ENCODE peak calls at places on chromosome 11, in eight cellular contexts. One of them, this sample, is unnamed.
A peak's percentile ranks its signal among the peaks of the same experiment; 100 is the strongest.

GRCh38 chr11:115659061-115659963 is 155.1 kb upstream of the CADM1 start:
- DNase-seq in PC-3: no peak
- DNase-seq in neural progenitor cell: peak; percentile 67
- DNase-seq in HCT116: no peak
- DNase-seq in cardiac muscle cell: peak; percentile 61
- DNase-seq in kidney: no peak
- DNase-seq in OCI-LY7: no peak
- DNase-seq in thoracic aorta: no peak
- DNase-seq in this sample: no peak

GRCh38 chr11:121459413-121460041 is 6.8 kb upstream of the SORL1-AS1 start:
- DNase-seq in kidney: no peak
- DNase-seq in OCI-LY7: no peak
- DNase-seq in cardiac muscle cell: no peak
- DNase-seq in neural progenitor cell: no peak
- DNase-seq in PC-3: no peak
- DNase-seq in thoracic aorta: no peak
- DNase-seq in HCT116: no peak
- DNase-seq in this sample: no peak

GRCh38 chr11:129864811-129865210 is 30.6 kb downstream of the NFRKB start:
- DNase-seq in kidney: no peak
- DNase-seq in cardiac muscle cell: no peak
- DNase-seq in OCI-LY7: no peak
- DNase-seq in HCT116: no peak
- DNase-seq in thoracic aorta: no peak
- DNase-seq in PC-3: no peak
- DNase-seq in neural progenitor cell: no peak
- DNase-seq in this sample: no peak

GRCh38 chr11:44387825-44388224 is 77.9 kb upstream of the ALX4 start:
- DNase-seq in OCI-LY7: no peak
- DNase-seq in neural progenitor cell: no peak
- DNase-seq in HCT116: no peak
- DNase-seq in PC-3: no peak
- DNase-seq in kidney: no peak
- DNase-seq in thoracic aorta: no peak
- DNase-seq in cardiac muscle cell: no peak
- DNase-seq in this sample: no peak

GRCh38 chr11:60069471-60069870 is 13.0 kb downstream of the MS4A3 start:
- DNase-seq in kidney: no peak
- DNase-seq in neural progenitor cell: no peak
- DNase-seq in HCT116: no peak
- DNase-seq in OCI-LY7: no peak
- DNase-seq in cardiac muscle cell: no peak
- DNase-seq in thoracic aorta: no peak
- DNase-seq in PC-3: no peak
- DNase-seq in this sample: no peak

GRCh38 chr11:3380706-3381570 is 2.0 kb upstream of the ZNF195 start:
- DNase-seq in cardiac muscle cell: peak; percentile 79
- DNase-seq in OCI-LY7: no peak
- DNase-seq in HCT116: no peak
- DNase-seq in PC-3: no peak
- DNase-seq in kidney: no peak
- DNase-seq in neural progenitor cell: peak; percentile 71
- DNase-seq in thoracic aorta: no peak
- DNase-seq in this sample: no peak

GRCh38 chr11:27331984-27332383 is 31.0 kb downstream of the CCDC34 start:
- DNase-seq in HCT116: no peak
- DNase-seq in thoracic aorta: no peak
- DNase-seq in OCI-LY7: no peak
- DNase-seq in kidney: no peak
- DNase-seq in PC-3: no peak
- DNase-seq in neural progenitor cell: no peak
- DNase-seq in cardiac muscle cell: no peak
- DNase-seq in this sample: no peak

GRCh38 chr11:26247340-26247739 is 84.6 kb upstream of the ANO3 start:
- DNase-seq in neural progenitor cell: no peak
- DNase-seq in HCT116: no peak
- DNase-seq in thoracic aorta: no peak
- DNase-seq in cardiac muscle cell: no peak
- DNase-seq in kidney: no peak
- DNase-seq in PC-3: peak; percentile 26
- DNase-seq in OCI-LY7: no peak
- DNase-seq in this sample: no peak

GRCh38 chr11:77457340-77457739 is 16.6 kb downstream of the PAK1 start:
- DNase-seq in kidney: no peak
- DNase-seq in PC-3: no peak
- DNase-seq in cardiac muscle cell: no peak
- DNase-seq in HCT116: no peak
- DNase-seq in neural progenitor cell: peak; percentile 66
- DNase-seq in OCI-LY7: no peak
- DNase-seq in thoracic aorta: no peak
- DNase-seq in this sample: no peak

GRCh38 chr11:77506857-77507256 is 33.0 kb upstream of the PAK1 start:
- DNase-seq in thoracic aorta: no peak
- DNase-seq in OCI-LY7: no peak
- DNase-seq in HCT116: peak; percentile 3
- DNase-seq in PC-3: peak; percentile 96
- DNase-seq in kidney: no peak
- DNase-seq in cardiac muscle cell: no peak
- DNase-seq in neural progenitor cell: no peak
- DNase-seq in this sample: no peak

GRCh38 chr11:29282088-29282487 is 734.7 kb downstream of the KCNA4 start:
- DNase-seq in OCI-LY7: no peak
- DNase-seq in PC-3: peak; percentile 95
- DNase-seq in kidney: no peak
- DNase-seq in HCT116: peak; percentile 81
- DNase-seq in neural progenitor cell: no peak
- DNase-seq in cardiac muscle cell: no peak
- DNase-seq in thoracic aorta: no peak
- DNase-seq in this sample: no peak

GRCh38 chr11:126147268-126148111 is 64.0 kb downstream of the RPUSD4 start:
- DNase-seq in OCI-LY7: no peak
- DNase-seq in thoracic aorta: no peak
- DNase-seq in cardiac muscle cell: no peak
- DNase-seq in PC-3: peak; percentile 37
- DNase-seq in kidney: no peak
- DNase-seq in HCT116: no peak
- DNase-seq in neural progenitor cell: peak; percentile 55
- DNase-seq in this sample: no peak

GRCh38 chr11:133354069-133354468 is 178.2 kb downstream of the OPCML start:
- DNase-seq in OCI-LY7: no peak
- DNase-seq in PC-3: no peak
- DNase-seq in cardiac muscle cell: no peak
- DNase-seq in kidney: no peak
- DNase-seq in thoracic aorta: no peak
- DNase-seq in HCT116: no peak
- DNase-seq in neural progenitor cell: no peak
- DNase-seq in this sample: peak; percentile 66

GRCh38 chr11:68007498-68008380 is 2.4 kb upstream of the ALDH3B1 start:
- DNase-seq in cardiac muscle cell: no peak
- DNase-seq in neural progenitor cell: no peak
- DNase-seq in HCT116: no peak
- DNase-seq in OCI-LY7: no peak
- DNase-seq in kidney: peak; percentile 75
- DNase-seq in PC-3: no peak
- DNase-seq in thoracic aorta: no peak
- DNase-seq in this sample: no peak

GRCh38 chr11:83682645-83682973 is 396.4 kb upstream of the CCDC90B start:
- DNase-seq in kidney: no peak
- DNase-seq in PC-3: no peak
- DNase-seq in OCI-LY7: peak; percentile 24
- DNase-seq in cardiac muscle cell: peak; percentile 34
- DNase-seq in thoracic aorta: no peak
- DNase-seq in HCT116: no peak
- DNase-seq in neural progenitor cell: no peak
- DNase-seq in this sample: no peak

GRCh38 chr11:15944460-15944859 is 411.9 kb downstream of the SOX6 start:
- DNase-seq in neural progenitor cell: peak; percentile 11
- DNase-seq in cardiac muscle cell: no peak
- DNase-seq in kidney: no peak
- DNase-seq in HCT116: no peak
- DNase-seq in PC-3: no peak
- DNase-seq in OCI-LY7: no peak
- DNase-seq in thoracic aorta: no peak
- DNase-seq in this sample: peak; percentile 31

GRCh38 chr11:115286614-115287013 is 217.6 kb downstream of the CADM1 start:
- DNase-seq in OCI-LY7: no peak
- DNase-seq in neural progenitor cell: no peak
- DNase-seq in thoracic aorta: no peak
- DNase-seq in kidney: no peak
- DNase-seq in HCT116: no peak
- DNase-seq in cardiac muscle cell: no peak
- DNase-seq in PC-3: no peak
- DNase-seq in this sample: no peak

GRCh38 chr11:83609181-83609580 is 323.0 kb upstream of the CCDC90B start:
- DNase-seq in OCI-LY7: no peak
- DNase-seq in HCT116: no peak
- DNase-seq in cardiac muscle cell: no peak
- DNase-seq in neural progenitor cell: no peak
- DNase-seq in PC-3: no peak
- DNase-seq in thoracic aorta: no peak
- DNase-seq in kidney: no peak
- DNase-seq in this sample: no peak

GRCh38 chr11:113350646-113351045 is 36.3 kb downstream of the TTC12 start:
- DNase-seq in OCI-LY7: no peak
- DNase-seq in kidney: no peak
- DNase-seq in HCT116: no peak
- DNase-seq in thoracic aorta: no peak
- DNase-seq in PC-3: no peak
- DNase-seq in neural progenitor cell: no peak
- DNase-seq in cardiac muscle cell: no peak
- DNase-seq in this sample: peak; percentile 74

GRCh38 chr11:24903555-24903954 is 406.7 kb downstream of the LUZP2 start:
- DNase-seq in PC-3: no peak
- DNase-seq in kidney: no peak
- DNase-seq in OCI-LY7: no peak
- DNase-seq in HCT116: no peak
- DNase-seq in cardiac muscle cell: no peak
- DNase-seq in neural progenitor cell: no peak
- DNase-seq in thoracic aorta: no peak
- DNase-seq in this sample: no peak

DNA sequence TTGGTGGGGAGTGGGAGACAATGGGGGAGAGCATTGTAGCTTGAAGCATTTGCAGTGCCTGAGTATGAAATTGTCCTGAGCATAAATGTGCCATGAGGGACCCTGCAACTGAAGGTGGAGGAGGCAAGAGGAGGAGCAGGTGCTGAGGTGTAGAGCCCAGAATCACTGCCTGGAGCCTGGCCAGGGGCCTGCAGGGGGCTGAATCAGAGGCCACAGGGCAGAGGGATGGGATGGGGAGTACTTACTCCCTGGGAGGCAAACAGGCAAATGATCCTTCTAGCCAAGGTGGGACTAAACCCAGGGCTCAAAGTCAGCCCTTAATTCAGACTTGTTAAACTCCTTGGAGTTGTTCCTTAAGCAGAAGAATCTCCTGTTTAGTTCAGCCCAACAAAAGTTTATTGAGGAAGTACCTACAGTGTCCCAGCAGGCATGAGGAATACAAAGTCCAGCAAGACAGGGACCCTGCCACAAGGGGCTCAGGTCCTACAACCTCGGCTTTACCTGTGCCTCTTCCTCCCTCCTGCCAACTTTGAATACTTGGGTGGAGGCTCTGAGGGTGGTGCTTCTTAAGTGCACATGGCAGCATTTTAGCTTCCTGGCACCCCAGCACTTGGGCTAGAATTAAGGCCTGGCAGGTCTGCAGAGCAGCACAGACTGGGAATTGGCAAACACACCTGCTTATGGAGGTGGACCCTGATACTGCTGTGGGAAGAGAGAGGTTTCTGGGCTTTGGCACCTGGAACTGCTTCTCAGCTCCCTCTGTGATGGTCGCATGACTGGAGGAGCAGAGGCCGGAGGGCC is 20.0 kb downstream of the MICAL2 start:
- DNase-seq in HCT116: no peak
- DNase-seq in neural progenitor cell: no peak
- DNase-seq in OCI-LY7: no peak
- DNase-seq in thoracic aorta: no peak
- DNase-seq in PC-3: no peak
- DNase-seq in cardiac muscle cell: no peak
- DNase-seq in kidney: no peak
- DNase-seq in this sample: no peak
- H3K27ac ChIP-seq in HCT116: no peak overlapping the region
- H3K27ac ChIP-seq in neural progenitor cell: no peak overlapping the region
- H3K27ac ChIP-seq in OCI-LY7: no peak overlapping the region
- H3K27ac ChIP-seq in thoracic aorta: peak overlapping the region; percentile 42
- H3K27ac ChIP-seq in PC-3: no peak overlapping the region
- H3K27ac ChIP-seq in cardiac muscle cell: no peak overlapping the region
- H3K27ac ChIP-seq in kidney: no peak overlapping the region
- H3K27ac ChIP-seq in this sample: peak overlapping the region; percentile 10

GRCh38 chr11:124086447-124086846 is 28.8 kb upstream of the VWA5A start:
- DNase-seq in PC-3: no peak
- DNase-seq in thoracic aorta: no peak
- DNase-seq in OCI-LY7: no peak
- DNase-seq in HCT116: no peak
- DNase-seq in neural progenitor cell: peak; percentile 74
- DNase-seq in cardiac muscle cell: peak; percentile 34
- DNase-seq in kidney: no peak
- DNase-seq in this sample: no peak
- H3K4me1 ChIP-seq in PC-3: no peaks in the 10 kb centered on the region
- H3K4me1 ChIP-seq in thoracic aorta: no peaks in the 10 kb centered on the region
- H3K4me1 ChIP-seq in OCI-LY7: no peaks in the 10 kb centered on the region
- H3K4me1 ChIP-seq in HCT116: no peaks in the 10 kb centered on the region
- H3K4me1 ChIP-seq in neural progenitor cell: no peaks in the 10 kb centered on the region
- H3K4me1 ChIP-seq in cardiac muscle cell: no peaks in the 10 kb centered on the region
- H3K4me1 ChIP-seq in kidney: no peaks in the 10 kb centered on the region
- H3K4me1 ChIP-seq in this sample: no peaks in the 10 kb centered on the region

DNA sequence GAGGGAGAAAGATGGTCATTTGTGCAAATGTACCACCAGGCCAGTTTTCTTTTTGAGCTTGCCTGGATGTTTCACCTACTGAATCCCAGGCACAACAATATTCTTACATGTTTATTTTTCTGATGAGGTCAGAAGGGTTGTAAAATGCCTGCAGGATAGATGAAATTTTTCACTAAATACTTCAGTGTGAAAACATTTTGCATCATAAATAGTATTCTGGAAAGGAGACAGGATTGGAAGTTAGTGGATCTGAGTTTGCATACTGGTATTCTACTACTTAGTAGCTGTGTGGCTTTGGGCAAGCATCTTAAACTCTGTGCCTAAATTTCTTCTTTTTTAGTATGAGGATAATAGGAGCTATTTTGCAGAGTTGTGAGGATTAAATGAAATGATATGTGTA is 24.8 kb downstream of the RNF169 start:
- DNase-seq in OCI-LY7: no peak
- DNase-seq in neural progenitor cell: no peak
- DNase-seq in thoracic aorta: no peak
- DNase-seq in cardiac muscle cell: no peak
- DNase-seq in kidney: no peak
- DNase-seq in PC-3: no peak
- DNase-seq in HCT116: no peak
- DNase-seq in this sample: no peak
- TF ChIP-seq CTCF in OCI-LY7: no peak
- TF ChIP-seq CTCF in neural progenitor cell: no peak
- TF ChIP-seq CTCF in thoracic aorta: no peak
- TF ChIP-seq CTCF in cardiac muscle cell: no peak
- TF ChIP-seq CTCF in kidney: no peak
- TF ChIP-seq CTCF in PC-3: no peak
- TF ChIP-seq CTCF in HCT116: no peak
- TF ChIP-seq CTCF in this sample: no peak

DNA sequence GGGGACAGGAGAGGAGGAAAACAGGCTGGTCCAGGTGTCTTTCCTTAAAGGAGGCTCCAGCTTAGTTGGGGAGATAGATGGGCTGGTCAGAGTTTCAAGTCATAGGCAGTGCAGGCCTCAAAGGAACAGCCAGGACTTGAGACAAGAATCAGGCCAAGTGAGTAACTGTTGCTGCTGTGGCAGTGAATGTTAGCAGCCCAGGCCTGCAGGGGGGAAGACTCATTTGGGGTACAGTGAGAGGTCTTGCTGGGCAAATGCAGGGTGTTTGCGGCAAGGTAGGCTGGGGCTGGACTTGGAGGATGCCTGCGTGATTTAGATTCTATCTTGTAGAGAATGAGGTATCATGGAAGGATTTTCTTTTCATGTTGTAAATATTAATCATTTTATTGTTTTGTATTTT is 24.1 kb downstream of the PTPRJ start:
- DNase-seq in cardiac muscle cell: no peak
- DNase-seq in HCT116: no peak
- DNase-seq in OCI-LY7: peak; percentile 45
- DNase-seq in thoracic aorta: no peak
- DNase-seq in PC-3: no peak
- DNase-seq in neural progenitor cell: no peak
- DNase-seq in kidney: no peak
- DNase-seq in this sample: no peak
- H3K27ac ChIP-seq in cardiac muscle cell: no peak overlapping the region
- H3K27ac ChIP-seq in HCT116: no peak overlapping the region
- H3K27ac ChIP-seq in OCI-LY7: peak overlapping the region; percentile 85
- H3K27ac ChIP-seq in thoracic aorta: no peak overlapping the region
- H3K27ac ChIP-seq in PC-3: no peak overlapping the region
- H3K27ac ChIP-seq in neural progenitor cell: no peak overlapping the region
- H3K27ac ChIP-seq in kidney: no peak overlapping the region
- H3K27ac ChIP-seq in this sample: no peak overlapping the region